ENCODE peak calls at places on chromosomes 6 and 20, in ten cellular contexts. A, N, E, Q, F, C, R, I, K and G are unnamed samples.

GRCh38 chr6:33411632-33412005 is 805 bp downstream of the PHF1 start:
- DNase-seq in A (no peak), N (no peak), E (no peak), Q (no peak), F (no peak), C (no peak), R (no peak), I (no peak), K (no peak), G (no peak)

GRCh38 chr6:144447487-144447886 is 162.4 kb downstream of the UTRN start:
- DNase-seq in A (peak; percentile 20), N (no peak), E (no peak), Q (no peak), F (no peak), C (no peak), R (no peak), I (no peak), K (no peak), G (no peak)

GRCh38 chr20:4166726-4167035 is 151.3 kb upstream of the RNF24 start:
- DNase-seq in A (no peak), N (no peak), E (no peak), Q (no peak), F (no peak), C (no peak), R (no peak), I (no peak), K (no peak), G (no peak)

GRCh38 chr20:22584922-22585785 is 782 bp upstream of the FOXA2 start:
- DNase-seq in A (no peak), N (no peak), E (no peak), Q (no peak), F (no peak), C (no peak), R (no peak), I (no peak), K (no peak), G (no peak)

GRCh38 chr6:136607932-136608772 is 57.9 kb upstream of the MAP7 start:
- DNase-seq in A (no peak), N (peak; percentile 71), E (no peak), Q (peak; percentile 63), F (peak; percentile 45), C (no peak), R (peak; percentile 92), I (peak; percentile 67), K (peak; percentile 92), G (peak; percentile 33)

GRCh38 chr6:138160329-138161117 is 1.2 kb upstream of the ARFGEF3 start:
- DNase-seq in A (no peak), N (no peak), E (no peak), Q (peak; percentile 35), F (no peak), C (no peak), R (no peak), I (no peak), K (no peak), G (no peak)

GRCh38 chr20:60993647-60994046 is 258.4 kb upstream of the CDH4 start:
- DNase-seq in A (no peak), N (no peak), E (no peak), Q (no peak), F (no peak), C (no peak), R (no peak), I (no peak), K (no peak), G (no peak)

GRCh38 chr20:4671015-4671414 is 50.7 kb upstream of the PRND start:
- DNase-seq in A (no peak), N (no peak), E (no peak), Q (no peak), F (no peak), C (no peak), R (no peak), I (no peak), K (no peak), G (no peak)

GRCh38 chr6:98039876-98040605 is 757.0 kb upstream of the MMS22L start:
- DNase-seq in A (no peak), N (no peak), E (no peak), Q (no peak), F (no peak), C (no peak), R (no peak), I (no peak), K (no peak), G (no peak)

GRCh38 chr20:14838663-14839650 is 501.5 kb upstream of the FLRT3 start:
- DNase-seq in A (peak; percentile 19), N (no peak), E (no peak), Q (no peak), F (no peak), C (no peak), R (no peak), I (no peak), K (no peak), G (no peak)

GRCh38 chr6:21636876-21637275 is 43.3 kb downstream of the SOX4 start:
- DNase-seq in A (no peak), N (no peak), E (no peak), Q (no peak), F (no peak), C (no peak), R (no peak), I (no peak), K (no peak), G (no peak)

GRCh38 chr20:48467622-48468021 is 360.2 kb downstream of the PREX1 start:
- DNase-seq in A (no peak), N (no peak), E (no peak), Q (peak; percentile 60), F (no peak), C (no peak), R (no peak), I (no peak), K (peak; percentile 8), G (no peak)

GRCh38 chr6:124008689-124009371 is 205.2 kb downstream of the NKAIN2 start:
- DNase-seq in A (no peak), N (no peak), E (no peak), Q (no peak), F (no peak), C (no peak), R (no peak), I (no peak), K (no peak), G (no peak)

GRCh38 chr6:118788702-118789101 is 105.2 kb upstream of the ASF1A start:
- DNase-seq in A (no peak), N (no peak), E (no peak), Q (no peak), F (no peak), C (no peak), R (no peak), I (no peak), K (no peak), G (no peak)

GRCh38 chr20:44701116-44701865 is 13.9 kb upstream of the CCN5 start:
- DNase-seq in A (no peak), N (no peak), E (no peak), Q (no peak), F (no peak), C (no peak), R (peak; percentile 76), I (no peak), K (no peak), G (no peak)

GRCh38 chr6:15253107-15254073 is 7.5 kb downstream of the JARID2 start:
- DNase-seq in A (no peak), N (no peak), E (no peak), Q (peak; percentile 39), F (no peak), C (no peak), R (no peak), I (no peak), K (peak; percentile 62), G (no peak)

GRCh38 chr20:24502184-24502583 is 32.8 kb downstream of the SYNDIG1 start:
- DNase-seq in A (peak; percentile 64), N (no peak), E (peak; percentile 83), Q (no peak), F (no peak), C (peak; percentile 55), R (no peak), I (no peak), K (no peak), G (no peak)

GRCh38 chr20:45339084-45339483 is 9.1 kb downstream of the SDC4 start:
- DNase-seq in A (no peak), N (no peak), E (no peak), Q (no peak), F (no peak), C (no peak), R (no peak), I (no peak), K (no peak), G (no peak)

GRCh38 chr6:2630891-2631458 is 119.7 kb downstream of the MYLK4 start:
- DNase-seq in A (no peak), N (no peak), E (no peak), Q (no peak), F (no peak), C (no peak), R (no peak), I (no peak), K (no peak), G (no peak)

GRCh38 chr6:21949211-21949801 is 347.5 kb downstream of the PRL start:
- DNase-seq in A (no peak), N (no peak), E (no peak), Q (no peak), F (no peak), C (no peak), R (no peak), I (no peak), K (no peak), G (no peak)

GRCh38 chr6:157535354-157536217 is 154.6 kb downstream of the ZDHHC14 start:
- DNase-seq in A (peak; percentile 16), N (no peak), E (peak; percentile 17), Q (peak; percentile 29), F (no peak), C (no peak), R (peak; percentile 82), I (no peak), K (no peak), G (no peak)